ENCODE peak calls at places on chromosomes 5 and 9, in seven cellular contexts. A is AML-193; C is AG10803; H is WTC11; Z is activated CD8-positive, alpha-beta memory T cell treated with anti-CD3 and anti-CD28 coated beads for 1 hour; G is NCI-H510A treated with DMSO at 0.1 percent for 48 hours; E is nucleus accumbens. L is an unnamed sample.

GRCh38 chr5:150599917-150600511 is 40.4 kb upstream of the SYNPO start:
- DNase-seq in A (no peak), C (peak), H (no peak), Z (no peak), G (peak), E (peak), L (no peak)

GRCh38 chr9:134377976-134378375 is 51.7 kb downstream of the RXRA start:
- DNase-seq in A (no peak), C (peak), H (no peak), Z (no peak), G (no peak), E (peak), L (no peak)

GRCh38 chr5:132655821-132656773 is 1.9 kb upstream of the IL13 start:
- DNase-seq in A (no peak), C (peak), H (peak), Z (peak), G (no peak), E (no peak), L (no peak)

GRCh38 chr5:90182726-90183125 is 226.8 kb downstream of the CETN3 start:
- DNase-seq in A (no peak), C (no peak), H (no peak), Z (no peak), G (no peak), E (no peak), L (no peak)

GRCh38 chr9:5626727-5627634 is 1.9 kb upstream of the RIC1 start:
- DNase-seq in A (peak), C (peak), H (no peak), Z (no peak), G (peak), E (peak), L (no peak)

GRCh38 chr5:172243302-172243701 is 40.3 kb downstream of the UBTD2 start:
- DNase-seq in A (no peak), C (no peak), H (no peak), Z (no peak), G (no peak), E (no peak), L (no peak)

GRCh38 chr5:177429248-177430045 is 3.0 kb downstream of the GRK6 start:
- DNase-seq in A (peak), C (no peak), H (no peak), Z (peak), G (no peak), E (no peak), L (peak)

GRCh38 chr5:60722416-60722815 is 22.4 kb upstream of the DEPDC1B start:
- DNase-seq in A (no peak), C (no peak), H (no peak), Z (no peak), G (peak), E (no peak), L (no peak)

GRCh38 chr5:178383919-178384814 is 151.6 kb upstream of the PHYKPL start:
- DNase-seq in A (no peak), C (no peak), H (peak), Z (no peak), G (no peak), E (no peak), L (no peak)

GRCh38 chr5:40507095-40507494 is 172.6 kb upstream of the PTGER4 start:
- DNase-seq in A (peak), C (no peak), H (no peak), Z (no peak), G (no peak), E (no peak), L (no peak)

GRCh38 chr5:109063223-109063622 is 315.5 kb downstream of the FER start:
- DNase-seq in A (no peak), C (peak), H (no peak), Z (no peak), G (no peak), E (no peak), L (no peak)

GRCh38 chr5:142109356-142110045 is 922 bp downstream of the NDFIP1 start:
- DNase-seq in A (no peak), C (peak), H (no peak), Z (peak), G (no peak), E (no peak), L (no peak)

GRCh38 chr5:169511708-169512107 is 71.9 kb upstream of the SPDL1 start:
- DNase-seq in A (no peak), C (no peak), H (no peak), Z (no peak), G (no peak), E (no peak), L (no peak)

GRCh38 chr9:91978739-91979414 is 28.8 kb upstream of the ROR2 start:
- DNase-seq in A (no peak), C (peak), H (peak), Z (no peak), G (peak), E (no peak), L (no peak)

GRCh38 chr5:56561-57290 is 35.2 kb upstream of the PLEKHG4B start:
- DNase-seq in A (no peak), C (peak), H (peak), Z (no peak), G (peak), E (no peak), L (no peak)

GRCh38 chr9:129614932-129615331 is 6.0 kb downstream of the C9orf50 start:
- DNase-seq in A (no peak), C (no peak), H (no peak), Z (no peak), G (no peak), E (no peak), L (no peak)

GRCh38 chr9:111095423-111095822 is 57.2 kb upstream of the LPAR1 start:
- DNase-seq in A (no peak), C (peak), H (no peak), Z (no peak), G (no peak), E (no peak), L (no peak)

GRCh38 chr5:36763454-36763853 is 113.1 kb upstream of the NIPBL start:
- DNase-seq in A (no peak), C (no peak), H (no peak), Z (no peak), G (peak), E (no peak), L (no peak)

GRCh38 chr9:137899551-137900360 is 22.2 kb downstream of the CACNA1B start:
- DNase-seq in A (no peak), C (no peak), H (no peak), Z (no peak), G (no peak), E (no peak), L (no peak)

GRCh38 chr5:139670369-139671095 is 22.4 kb downstream of the CXXC5 start:
- DNase-seq in A (no peak), C (no peak), H (no peak), Z (no peak), G (peak), E (no peak), L (no peak)

GRCh38 chr5:134521831-134522230 is 3.6 kb upstream of the JADE2 start:
- DNase-seq in A (peak), C (no peak), H (no peak), Z (no peak), G (no peak), E (no peak), L (no peak)

GRCh38 chr9:70324963-70325362 is 66.2 kb downstream of the SMC5 start:
- DNase-seq in A (peak), C (peak), H (no peak), Z (no peak), G (no peak), E (no peak), L (no peak)

GRCh38 chr5:95572016-95572415 is 17.1 kb downstream of the ARSK start:
- DNase-seq in A (no peak), C (no peak), H (no peak), Z (no peak), G (no peak), E (no peak), L (no peak)

GRCh38 chr5:112012112-112012511 is 255.1 kb upstream of the NREP start:
- DNase-seq in A (no peak), C (peak), H (no peak), Z (no peak), G (no peak), E (no peak), L (no peak)

GRCh38 chr5:82355921-82356454 is 77.8 kb upstream of the RPS23 start:
- DNase-seq in A (no peak), C (peak), H (no peak), Z (no peak), G (no peak), E (no peak), L (no peak)

GRCh38 chr5:53871772-53872171 is 311.3 kb downstream of the NDUFS4 start:
- DNase-seq in A (peak), C (no peak), H (no peak), Z (no peak), G (no peak), E (no peak), L (no peak)

GRCh38 chr5:169610606-169611005 is 26.5 kb upstream of the DOCK2 start:
- DNase-seq in A (no peak), C (no peak), H (no peak), Z (no peak), G (no peak), E (no peak), L (no peak)

GRCh38 chr5:111892949-111893348 is 136.0 kb upstream of the NREP start:
- DNase-seq in A (no peak), C (peak), H (no peak), Z (no peak), G (no peak), E (no peak), L (no peak)

GRCh38 chr5:29462261-29462660 is 1731.2 kb upstream of the CDH6 start:
- DNase-seq in A (no peak), C (no peak), H (no peak), Z (no peak), G (no peak), E (no peak), L (no peak)

GRCh38 chr9:91882628-91883027 is 67.4 kb downstream of the ROR2 start:
- DNase-seq in A (no peak), C (no peak), H (no peak), Z (no peak), G (no peak), E (no peak), L (no peak)

GRCh38 chr9:137547687-137548543 is 2.3 kb downstream of the PNPLA7 start:
- DNase-seq in A (no peak), C (no peak), H (no peak), Z (no peak), G (no peak), E (no peak), L (no peak)

GRCh38 chr9:20356392-20357206 is 265.7 kb downstream of the MLLT3 start:
- DNase-seq in A (peak), C (peak), H (peak), Z (peak), G (peak), E (peak), L (no peak)

GRCh38 chr9:133463864-133464615 is 4.3 kb downstream of the CACFD1 start:
- DNase-seq in A (no peak), C (no peak), H (no peak), Z (no peak), G (no peak), E (no peak), L (no peak)

GRCh38 chr9:101635020-101635419 is 40.3 kb upstream of the PPP3R2 start:
- DNase-seq in A (no peak), C (no peak), H (no peak), Z (no peak), G (no peak), E (no peak), L (no peak)

GRCh38 chr5:135641329-135642178 is 62.8 kb upstream of the CXCL14 start:
- DNase-seq in A (no peak), C (no peak), H (no peak), Z (no peak), G (no peak), E (no peak), L (no peak)

GRCh38 chr5:149130121-149130931 is 11.0 kb upstream of the ABLIM3 start:
- DNase-seq in A (no peak), C (no peak), H (no peak), Z (no peak), G (no peak), E (no peak), L (no peak)

GRCh38 chr5:9358961-9359686 is 186.8 kb downstream of the SEMA5A start:
- DNase-seq in A (no peak), C (peak), H (no peak), Z (no peak), G (no peak), E (no peak), L (no peak)

GRCh38 chr9:106921341-106921899 is 58.5 kb downstream of the ZNF462 start:
- DNase-seq in A (no peak), C (peak), H (no peak), Z (no peak), G (peak), E (no peak), L (no peak)

GRCh38 chr9:133704711-133705181 is 33.4 kb downstream of the SARDH start:
- DNase-seq in A (no peak), C (no peak), H (peak), Z (no peak), G (no peak), E (no peak), L (no peak)

GRCh38 chr9:123997665-123998277 is 13.8 kb upstream of the LHX2 start:
- DNase-seq in A (peak), C (no peak), H (peak), Z (no peak), G (no peak), E (peak), L (no peak)